ENCODE peak calls at places on chromosome X, in five cellular contexts. Z is Panc1, T is NCI-H2171, U is COR-L47, Y is OCI-LY7. L is an unnamed sample.

GRCh38 chrX:149825424-149825823 is 43.7 kb downstream of the MAGEA9 start:
- DNase-seq in U (peak; percentile 9), Z (no peak), T (no peak), Y (peak; percentile 21), L (peak; percentile 2)

GRCh38 chrX:51894697-51895336 is 1.4 kb downstream of the MAGED1 start:
- DNase-seq in Y (no peak), U (peak; percentile 3), T (no peak), Z (no peak), L (no peak)

GRCh38 chrX:40155617-40156471 is 58.1 kb upstream of the BCOR start:
- DNase-seq in T (no peak), U (no peak), Y (peak; percentile 28), Z (no peak), L (no peak)

GRCh38 chrX:135974279-135974856 is 580 bp upstream of the MMGT1 start:
- DNase-seq in Y (peak; percentile 75), Z (no peak), U (peak; percentile 44), T (peak; percentile 71), L (peak; percentile 29)

GRCh38 chrX:136251042-136251991 is at the start of gene MAP7D3:
- DNase-seq in Y (peak; percentile 76), Z (no peak), U (peak; percentile 13), T (peak; percentile 29), L (peak; percentile 35)

GRCh38 chrX:116384406-116384805 is 52.0 kb upstream of the SLC6A14 start:
- DNase-seq in T (no peak), U (no peak), Z (no peak), Y (no peak), L (no peak)

GRCh38 chrX:108811891-108812290 is 75.5 kb upstream of the IRS4 start:
- DNase-seq in T (no peak), Y (no peak), U (no peak), Z (no peak), L (no peak)

GRCh38 chrX:8879750-8880149 is 78.6 kb upstream of the FAM9A start:
- DNase-seq in Y (peak; percentile 14), T (no peak), Z (no peak), U (no peak), L (no peak)

GRCh38 chrX:28016823-28017222 is 35.6 kb upstream of the DCAF8L1 start:
- DNase-seq in Y (no peak), Z (no peak), T (no peak), U (no peak), L (no peak)

GRCh38 chrX:120725874-120726273 is 96.0 kb upstream of the C1GALT1C1 start:
- DNase-seq in Z (no peak), U (no peak), T (no peak), Y (no peak), L (no peak)

GRCh38 chrX:19063030-19063429 is 59.2 kb downstream of the ADGRG2 start:
- DNase-seq in T (no peak), Z (no peak), U (no peak), Y (no peak), L (no peak)

GRCh38 chrX:132077414-132077813 is 50.4 kb downstream of the FRMD7 start:
- DNase-seq in U (no peak), Z (no peak), Y (no peak), T (no peak), L (no peak)

GRCh38 chrX:13102636-13103035 is 58.2 kb upstream of the FAM9C start:
- DNase-seq in Y (no peak), Z (no peak), T (no peak), U (no peak), L (no peak)

GRCh38 chrX:71533514-71533849 is 578 bp downstream of the OGT start:
- DNase-seq in T (no peak), Z (no peak), U (no peak), Y (peak; percentile 8), L (no peak)

GRCh38 chrX:56000169-56000568 is 232.0 kb upstream of the KLF8 start:
- DNase-seq in T (no peak), Y (no peak), U (no peak), Z (no peak), L (no peak)

GRCh38 chrX:39492495-39493162 is 605.1 kb downstream of the BCOR start:
- DNase-seq in U (no peak), Z (no peak), T (no peak), Y (no peak), L (no peak)

GRCh38 chrX:23332101-23332887 is 2.4 kb upstream of the PTCHD1 start:
- DNase-seq in T (no peak), Z (no peak), U (no peak), Y (no peak), L (no peak)

GRCh38 chrX:10112510-10112909 is 44.3 kb upstream of the CLCN4 start:
- DNase-seq in U (no peak), Y (peak; percentile 82), Z (no peak), T (no peak), L (no peak)

GRCh38 chrX:40108959-40109287 is 11.2 kb upstream of the BCOR start:
- DNase-seq in T (peak; percentile 68), U (peak; percentile 53), Y (peak; percentile 41), Z (no peak), L (peak; percentile 62)

GRCh38 chrX:71637253-71637618 is 18.9 kb upstream of the CXCR3 start:
- DNase-seq in Z (no peak), T (no peak), U (no peak), Y (no peak), L (no peak)

GRCh38 chrX:70231666-70232065 is 2.8 kb upstream of the AWAT1 start:
- DNase-seq in Y (no peak), Z (no peak), U (no peak), T (no peak), L (no peak)

GRCh38 chrX:120236676-120237460 is 13.7 kb upstream of the ZBTB33 start:
- DNase-seq in Y (no peak), Z (no peak), U (no peak), T (no peak), L (no peak)

GRCh38 chrX:108299101-108299591 is 139.1 kb downstream of the COL4A6 start:
- DNase-seq in U (no peak), Y (no peak), Z (no peak), T (no peak), L (no peak)

GRCh38 chrX:3526749-3527148 is 180.3 kb upstream of the MXRA5 start:
- DNase-seq in U (no peak), T (no peak), Y (no peak), Z (no peak), L (no peak)

GRCh38 chrX:48278958-48279357 is 23.8 kb downstream of the SSX1 start:
- DNase-seq in Z (no peak), Y (peak; percentile 2), U (no peak), T (no peak), L (no peak)

GRCh38 chrX:77493677-77494553 is 46.7 kb downstream of the FGF16 start:
- DNase-seq in U (no peak), Z (no peak), Y (no peak), T (peak; percentile 35), L (no peak)

GRCh38 chrX:153766098-153766817 is 2.2 kb downstream of the PLXNB3 start:
- DNase-seq in Z (no peak), U (no peak), Y (peak; percentile 56), T (no peak), L (no peak)

GRCh38 chrX:111869639-111870034 is 6.3 kb upstream of the TRPC5OS start:
- DNase-seq in U (no peak), T (peak; percentile 31), Z (peak; percentile 27), Y (peak; percentile 28), L (peak; percentile 59)

GRCh38 chrX:70422886-70423336 is at the start of gene GDPD2:
- DNase-seq in T (peak; percentile 40), Y (no peak), U (peak; percentile 22), Z (no peak), L (peak; percentile 6)

GRCh38 chrX:43559643-43560042 is 96.5 kb upstream of the MAOA start:
- DNase-seq in U (peak; percentile 33), Y (peak; percentile 61), Z (peak; percentile 4), T (no peak), L (peak; percentile 10)

GRCh38 chrX:8724176-8724757 is 7.7 kb downstream of the ANOS1 start:
- DNase-seq in Z (no peak), T (no peak), Y (no peak), U (no peak), L (no peak)

GRCh38 chrX:69614896-69615295 is 1.0 kb upstream of the EDA start:
- DNase-seq in T (peak; percentile 24), Y (no peak), Z (no peak), U (no peak), L (no peak)

GRCh38 chrX:20739038-20739745 is 472.5 kb upstream of the RPS6KA3 start:
- DNase-seq in Y (no peak), U (no peak), T (no peak), Z (no peak), L (no peak)

GRCh38 chrX:34563809-34564208 is 93.3 kb downstream of the TMEM47 start:
- DNase-seq in Z (no peak), T (no peak), Y (no peak), U (no peak), L (no peak)

GRCh38 chrX:111170017-111170416 is 74.0 kb downstream of the PAK3 start:
- DNase-seq in U (no peak), T (no peak), Y (no peak), Z (no peak), L (no peak)

GRCh38 chrX:10199212-10199611 is 42.4 kb downstream of the CLCN4 start:
- DNase-seq in U (no peak), Z (no peak), Y (peak; percentile 78), T (no peak), L (no peak)

GRCh38 chrX:120334137-120334536 is 22.9 kb upstream of the TMEM255A start:
- DNase-seq in Y (peak; percentile 18), T (no peak), U (peak; percentile 51), Z (no peak), L (no peak)

GRCh38 chrX:16212024-16212423 is 44.7 kb downstream of the MAGEB17 start:
- DNase-seq in Z (no peak), U (no peak), Y (no peak), T (no peak), L (no peak)

GRCh38 chrX:154353172-154353843 is 21.1 kb downstream of the FLNA start:
- DNase-seq in Z (no peak), U (no peak), Y (no peak), T (no peak), L (no peak)

L was measured in NCI-H1694 treated with DMSO at 0.1 percent for 48 hours.